ENCODE peak calls at places on chromosomes 16 and 17, in six cellular contexts. One of them, this sample, is unnamed.

GRCh38 chr17:79560527-79560926 is 50.3 kb downstream of the RBFOX3 start:
- DNase-seq in heart left ventricle: no peak
- DNase-seq in AG04449: no peak
- DNase-seq in nephron progenitor cell: no peak
- DNase-seq in fibroblast of mammary gland: no peak
- DNase-seq in esophagus squamous epithelium: no peak
- DNase-seq in this sample: no peak

GRCh38 chr16:49620158-49620867 is 235.6 kb downstream of the ZNF423 start:
- DNase-seq in esophagus squamous epithelium: no peak
- DNase-seq in heart left ventricle: peak; percentile 92
- DNase-seq in AG04449: peak; percentile 12
- DNase-seq in nephron progenitor cell: no peak
- DNase-seq in fibroblast of mammary gland: peak; percentile 74
- DNase-seq in this sample: no peak

GRCh38 chr16:28495098-28495793 is 803 bp downstream of the APOBR start:
- DNase-seq in fibroblast of mammary gland: no peak
- DNase-seq in esophagus squamous epithelium: no peak
- DNase-seq in heart left ventricle: no peak
- DNase-seq in AG04449: no peak
- DNase-seq in nephron progenitor cell: no peak
- DNase-seq in this sample: no peak

GRCh38 chr16:57373117-57373947 is 1.0 kb downstream of the CX3CL1 start:
- DNase-seq in fibroblast of mammary gland: no peak
- DNase-seq in heart left ventricle: no peak
- DNase-seq in AG04449: no peak
- DNase-seq in esophagus squamous epithelium: no peak
- DNase-seq in nephron progenitor cell: no peak
- DNase-seq in this sample: no peak

GRCh38 chr16:3576211-3576610 is 992 bp downstream of the NLRC3 start:
- DNase-seq in AG04449: no peak
- DNase-seq in nephron progenitor cell: no peak
- DNase-seq in heart left ventricle: no peak
- DNase-seq in fibroblast of mammary gland: no peak
- DNase-seq in esophagus squamous epithelium: no peak
- DNase-seq in this sample: no peak

GRCh38 chr17:50372708-50373556 is at the start of the genes EME1 and MRPL27:
- DNase-seq in fibroblast of mammary gland: peak; percentile 83
- DNase-seq in esophagus squamous epithelium: peak; percentile 38
- DNase-seq in heart left ventricle: peak; percentile 90
- DNase-seq in nephron progenitor cell: peak; percentile 74
- DNase-seq in AG04449: no peak
- DNase-seq in this sample: peak; percentile 85

GRCh38 chr17:73936908-73937627 is 266.4 kb upstream of the RPL38 start:
- DNase-seq in heart left ventricle: no peak
- DNase-seq in AG04449: no peak
- DNase-seq in nephron progenitor cell: no peak
- DNase-seq in fibroblast of mammary gland: no peak
- DNase-seq in esophagus squamous epithelium: no peak
- DNase-seq in this sample: no peak

GRCh38 chr17:37065486-37066321 is 117.0 kb downstream of the AATF start:
- DNase-seq in heart left ventricle: no peak
- DNase-seq in esophagus squamous epithelium: no peak
- DNase-seq in nephron progenitor cell: no peak
- DNase-seq in AG04449: no peak
- DNase-seq in fibroblast of mammary gland: no peak
- DNase-seq in this sample: no peak

GRCh38 chr17:39647242-39647641 is 10.3 kb downstream of the STARD3 start:
- DNase-seq in esophagus squamous epithelium: no peak
- DNase-seq in heart left ventricle: no peak
- DNase-seq in AG04449: no peak
- DNase-seq in nephron progenitor cell: no peak
- DNase-seq in fibroblast of mammary gland: no peak
- DNase-seq in this sample: no peak

GRCh38 chr16:59729613-59730012 is 995.5 kb upstream of the GOT2 start:
- DNase-seq in esophagus squamous epithelium: no peak
- DNase-seq in AG04449: no peak
- DNase-seq in nephron progenitor cell: no peak
- DNase-seq in heart left ventricle: no peak
- DNase-seq in fibroblast of mammary gland: no peak
- DNase-seq in this sample: no peak

GRCh38 chr17:50575581-50576210 is 15.2 kb downstream of the CACNA1G start:
- DNase-seq in AG04449: no peak
- DNase-seq in fibroblast of mammary gland: no peak
- DNase-seq in heart left ventricle: no peak
- DNase-seq in esophagus squamous epithelium: no peak
- DNase-seq in nephron progenitor cell: no peak
- DNase-seq in this sample: no peak

GRCh38 chr17:30952645-30953393 is 18.0 kb upstream of the RNF135 start:
- DNase-seq in nephron progenitor cell: no peak
- DNase-seq in fibroblast of mammary gland: no peak
- DNase-seq in AG04449: no peak
- DNase-seq in heart left ventricle: no peak
- DNase-seq in esophagus squamous epithelium: no peak
- DNase-seq in this sample: no peak

GRCh38 chr17:29089601-29090044 is 46.7 kb downstream of the PIPOX start:
- DNase-seq in esophagus squamous epithelium: no peak
- DNase-seq in fibroblast of mammary gland: no peak
- DNase-seq in heart left ventricle: no peak
- DNase-seq in AG04449: no peak
- DNase-seq in nephron progenitor cell: no peak
- DNase-seq in this sample: no peak

GRCh38 chr17:73782641-73783381 is 138.6 kb upstream of the SDK2 start:
- DNase-seq in esophagus squamous epithelium: no peak
- DNase-seq in fibroblast of mammary gland: no peak
- DNase-seq in AG04449: no peak
- DNase-seq in heart left ventricle: no peak
- DNase-seq in nephron progenitor cell: no peak
- DNase-seq in this sample: no peak

GRCh38 chr17:34756670-34757021 is 177.3 kb downstream of the TMEM132E start:
- DNase-seq in esophagus squamous epithelium: no peak
- DNase-seq in fibroblast of mammary gland: no peak
- DNase-seq in heart left ventricle: no peak
- DNase-seq in nephron progenitor cell: peak; percentile 74
- DNase-seq in AG04449: no peak
- DNase-seq in this sample: no peak

GRCh38 chr17:5838661-5839300 is 231.4 kb upstream of the WSCD1 start:
- DNase-seq in AG04449: no peak
- DNase-seq in nephron progenitor cell: no peak
- DNase-seq in heart left ventricle: no peak
- DNase-seq in esophagus squamous epithelium: no peak
- DNase-seq in fibroblast of mammary gland: no peak
- DNase-seq in this sample: no peak

GRCh38 chr17:63774982-63775290 is 966 bp downstream of the DDX42 start:
- DNase-seq in heart left ventricle: no peak
- DNase-seq in AG04449: no peak
- DNase-seq in nephron progenitor cell: no peak
- DNase-seq in fibroblast of mammary gland: no peak
- DNase-seq in esophagus squamous epithelium: no peak
- DNase-seq in this sample: no peak

GRCh38 chr17:67449885-67450755 is 73.0 kb downstream of the PITPNC1 start:
- DNase-seq in nephron progenitor cell: no peak
- DNase-seq in esophagus squamous epithelium: no peak
- DNase-seq in heart left ventricle: no peak
- DNase-seq in fibroblast of mammary gland: no peak
- DNase-seq in AG04449: no peak
- DNase-seq in this sample: no peak

GRCh38 chr17:45073414-45074070 is 12.4 kb downstream of the NMT1 start:
- DNase-seq in AG04449: peak; percentile 77
- DNase-seq in fibroblast of mammary gland: peak; percentile 91
- DNase-seq in esophagus squamous epithelium: no peak
- DNase-seq in heart left ventricle: no peak
- DNase-seq in nephron progenitor cell: no peak
- DNase-seq in this sample: no peak

GRCh38 chr17:49399995-49400394 is 14.7 kb downstream of the PHB1 start:
- DNase-seq in nephron progenitor cell: no peak
- DNase-seq in esophagus squamous epithelium: no peak
- DNase-seq in AG04449: no peak
- DNase-seq in fibroblast of mammary gland: no peak
- DNase-seq in heart left ventricle: no peak
- DNase-seq in this sample: no peak

GRCh38 chr17:19482571-19482970 is 51.1 kb upstream of the SLC47A1 start:
- DNase-seq in esophagus squamous epithelium: no peak
- DNase-seq in fibroblast of mammary gland: peak; percentile 34
- DNase-seq in AG04449: no peak
- DNase-seq in heart left ventricle: no peak
- DNase-seq in nephron progenitor cell: no peak
- DNase-seq in this sample: no peak

GRCh38 chr17:43543300-43543699 is 2.8 kb downstream of the ETV4 start:
- DNase-seq in fibroblast of mammary gland: no peak
- DNase-seq in esophagus squamous epithelium: no peak
- DNase-seq in nephron progenitor cell: peak; percentile 28
- DNase-seq in AG04449: no peak
- DNase-seq in heart left ventricle: no peak
- DNase-seq in this sample: no peak

GRCh38 chr16:84729716-84730320 is 30.0 kb downstream of the USP10 start:
- DNase-seq in fibroblast of mammary gland: no peak
- DNase-seq in esophagus squamous epithelium: no peak
- DNase-seq in nephron progenitor cell: no peak
- DNase-seq in heart left ventricle: no peak
- DNase-seq in AG04449: no peak
- DNase-seq in this sample: no peak

GRCh38 chr17:47172698-47173565 is 16.2 kb downstream of the CDC27 start:
- DNase-seq in AG04449: no peak
- DNase-seq in nephron progenitor cell: no peak
- DNase-seq in fibroblast of mammary gland: no peak
- DNase-seq in heart left ventricle: no peak
- DNase-seq in esophagus squamous epithelium: no peak
- DNase-seq in this sample: no peak

GRCh38 chr16:75138636-75139035 is 9.7 kb upstream of the ZFP1 start:
- DNase-seq in fibroblast of mammary gland: peak; percentile 21
- DNase-seq in AG04449: no peak
- DNase-seq in heart left ventricle: no peak
- DNase-seq in nephron progenitor cell: no peak
- DNase-seq in esophagus squamous epithelium: no peak
- DNase-seq in this sample: no peak

GRCh38 chr17:72136692-72137550 is 16.1 kb downstream of the SOX9 start:
- DNase-seq in nephron progenitor cell: no peak
- DNase-seq in AG04449: no peak
- DNase-seq in heart left ventricle: no peak
- DNase-seq in esophagus squamous epithelium: no peak
- DNase-seq in fibroblast of mammary gland: peak; percentile 87
- DNase-seq in this sample: no peak

GRCh38 chr17:29037739-29038465 is 5.0 kb upstream of the PIPOX start:
- DNase-seq in esophagus squamous epithelium: no peak
- DNase-seq in fibroblast of mammary gland: no peak
- DNase-seq in nephron progenitor cell: no peak
- DNase-seq in AG04449: no peak
- DNase-seq in heart left ventricle: no peak
- DNase-seq in this sample: no peak

GRCh38 chr16:53546988-53547391 is 44.0 kb upstream of the AKTIP start:
- DNase-seq in fibroblast of mammary gland: peak; percentile 12
- DNase-seq in nephron progenitor cell: peak; percentile 26
- DNase-seq in AG04449: no peak
- DNase-seq in heart left ventricle: no peak
- DNase-seq in esophagus squamous epithelium: no peak
- DNase-seq in this sample: no peak
- TF ChIP-seq CTCF in fibroblast of mammary gland: no peak
- TF ChIP-seq CTCF in nephron progenitor cell: peak; percentile 44
- TF ChIP-seq CTCF in AG04449: peak; percentile 1
- TF ChIP-seq CTCF in heart left ventricle: no peak
- TF ChIP-seq CTCF in esophagus squamous epithelium: no peak
- TF ChIP-seq CTCF in this sample: no peak

DNA sequence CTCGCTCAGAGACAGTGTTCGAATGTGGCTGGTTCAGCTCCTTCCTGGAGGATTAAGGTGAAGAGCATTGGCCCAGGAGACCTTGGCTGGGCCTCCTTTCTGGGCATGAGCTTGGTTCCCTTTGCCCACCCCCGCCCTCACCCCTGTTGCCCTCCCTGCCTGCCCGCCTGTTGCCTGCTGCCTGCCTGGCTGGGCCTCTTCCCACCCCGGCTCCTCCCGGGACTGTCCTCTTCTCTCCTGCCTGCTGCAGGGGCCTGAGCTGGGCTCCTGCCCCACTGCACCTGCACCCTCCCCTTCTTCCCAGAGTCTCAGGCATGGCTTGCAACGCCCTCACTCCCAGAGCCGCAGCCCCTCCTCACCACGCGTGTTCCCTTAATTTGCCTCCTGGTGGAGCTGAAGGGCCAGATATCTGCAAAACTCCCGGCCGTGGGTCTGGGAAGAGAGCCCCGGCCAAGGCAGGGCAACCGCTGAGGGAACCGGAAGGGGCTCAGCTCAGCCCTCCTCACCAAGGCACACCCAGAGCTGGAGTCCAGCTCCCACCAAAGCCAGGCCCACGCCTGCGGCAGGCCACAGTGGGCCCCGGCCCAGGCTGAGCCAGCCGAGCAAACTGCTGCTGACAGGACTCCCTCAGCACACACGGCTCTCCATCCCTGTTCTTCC is 31.2 kb downstream of the MNT start:
- DNase-seq in esophagus squamous epithelium: no peak
- DNase-seq in heart left ventricle: no peak
- DNase-seq in AG04449: no peak
- DNase-seq in fibroblast of mammary gland: no peak
- DNase-seq in nephron progenitor cell: peak; percentile 46
- DNase-seq in this sample: no peak
- TF ChIP-seq CTCF in esophagus squamous epithelium: no peak
- TF ChIP-seq CTCF in heart left ventricle: no peak
- TF ChIP-seq CTCF in AG04449: no peak
- TF ChIP-seq CTCF in fibroblast of mammary gland: no peak
- TF ChIP-seq CTCF in nephron progenitor cell: peak; percentile 10
- TF ChIP-seq CTCF in this sample: no peak

GRCh38 chr16:80387308-80387921 is 153.4 kb upstream of the DYNLRB2 start:
- DNase-seq in esophagus squamous epithelium: no peak
- DNase-seq in heart left ventricle: no peak
- DNase-seq in AG04449: no peak
- DNase-seq in nephron progenitor cell: peak; percentile 12
- DNase-seq in fibroblast of mammary gland: no peak
- DNase-seq in this sample: no peak
- TF ChIP-seq CTCF in esophagus squamous epithelium: no peak
- TF ChIP-seq CTCF in heart left ventricle: no peak
- TF ChIP-seq CTCF in AG04449: no peak
- TF ChIP-seq CTCF in nephron progenitor cell: no peak
- TF ChIP-seq CTCF in fibroblast of mammary gland: no peak
- TF ChIP-seq CTCF in this sample: no peak

DNA sequence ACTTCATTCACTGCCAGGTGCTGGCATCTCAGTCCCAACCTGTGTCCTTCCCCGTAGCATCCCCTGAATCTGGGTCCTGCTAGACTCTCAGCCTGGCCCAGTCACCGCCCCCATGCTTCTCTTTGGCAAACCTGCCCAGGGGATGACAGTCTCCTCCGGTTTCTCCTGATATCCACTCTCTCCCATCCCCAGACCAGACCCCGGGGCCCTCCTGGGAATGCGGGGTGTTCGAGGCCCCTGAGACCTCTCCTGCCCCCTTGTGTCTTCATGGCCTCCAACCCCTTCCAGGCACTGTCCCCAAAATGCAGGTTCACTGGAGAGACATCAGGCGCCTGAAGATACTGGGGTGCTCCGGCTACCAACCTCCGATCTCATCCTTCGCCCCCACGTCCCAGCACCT is 544 bp downstream of the STX1B start:
- DNase-seq in nephron progenitor cell: no peak
- DNase-seq in fibroblast of mammary gland: no peak
- DNase-seq in heart left ventricle: no peak
- DNase-seq in esophagus squamous epithelium: no peak
- DNase-seq in AG04449: no peak
- DNase-seq in this sample: no peak
- TF ChIP-seq CTCF in nephron progenitor cell: no peak
- TF ChIP-seq CTCF in fibroblast of mammary gland: no peak
- TF ChIP-seq CTCF in heart left ventricle: no peak
- TF ChIP-seq CTCF in esophagus squamous epithelium: no peak
- TF ChIP-seq CTCF in AG04449: no peak
- TF ChIP-seq CTCF in this sample: no peak